ENCODE peak calls at places on chromosomes 12 and 14, in nine cellular contexts. M is RWPE2; B is cardiac muscle cell; F is AG04450; P is tibial nerve; T is ovary; H is adrenal gland; G is tibial artery; W is CD8-positive, alpha-beta memory T cell. D is an unnamed sample.

GRCh38 chr12:45077259-45077658 is 26.4 kb upstream of the DBX2 start:
- DNase-seq in M (no peak), B (no peak), F (no peak), P (no peak), T (no peak), H (no peak), G (no peak), W (no peak), D (no peak)

GRCh38 chr14:26281280-26281998 is 316.4 kb downstream of the NOVA1 start:
- DNase-seq in M (no peak), B (peak; percentile 43), F (peak; percentile 37), P (no peak), T (no peak), H (peak; percentile 24), G (no peak), W (no peak), D (no peak)

GRCh38 chr12:108773798-108774788 is 42.8 kb upstream of the CORO1C start:
- DNase-seq in M (no peak), B (no peak), F (peak; percentile 26), P (peak; percentile 73), T (peak; percentile 86), H (peak; percentile 63), G (peak; percentile 97), W (no peak), D (peak; percentile 48)

GRCh38 chr14:86038401-86038985 is 508.5 kb downstream of the FLRT2 start:
- DNase-seq in M (no peak), B (peak; percentile 69), F (peak; percentile 29), P (no peak), T (no peak), H (peak; percentile 27), G (no peak), W (no peak), D (no peak)

GRCh38 chr12:96104566-96104965 is 69.2 kb upstream of the LTA4H start:
- DNase-seq in M (no peak), B (no peak), F (no peak), P (no peak), T (no peak), H (no peak), G (no peak), W (no peak), D (no peak)

GRCh38 chr14:20560961-20561360 is at the start of gene RNASE9:
- DNase-seq in M (no peak), B (no peak), F (no peak), P (no peak), T (no peak), H (no peak), G (no peak), W (no peak), D (no peak)

GRCh38 chr12:115763982-115764621 is 513.4 kb downstream of the MED13L start:
- DNase-seq in M (peak; percentile 74), B (no peak), F (no peak), P (no peak), T (no peak), H (no peak), G (no peak), W (no peak), D (no peak)

GRCh38 chr12:93127582-93128331 is 198.7 kb upstream of the EEA1 start:
- DNase-seq in M (no peak), B (peak; percentile 87), F (peak; percentile 88), P (no peak), T (peak; percentile 84), H (peak; percentile 43), G (peak; percentile 92), W (no peak), D (peak; percentile 46)

GRCh38 chr12:31887109-31887811 is 72.0 kb upstream of the RESF1 start:
- DNase-seq in M (no peak), B (no peak), F (no peak), P (no peak), T (no peak), H (no peak), G (no peak), W (no peak), D (no peak)

GRCh38 chr12:67425394-67425793 is 156.2 kb downstream of the CAND1 start:
- DNase-seq in M (no peak), B (no peak), F (no peak), P (no peak), T (no peak), H (peak; percentile 58), G (no peak), W (no peak), D (no peak)

GRCh38 chr12:11798856-11799530 is 149.5 kb downstream of the ETV6 start:
- DNase-seq in M (no peak), B (no peak), F (peak; percentile 63), P (no peak), T (no peak), H (no peak), G (no peak), W (no peak), D (no peak)

GRCh38 chr12:118650586-118650960 is 274.2 kb downstream of the SUDS3 start:
- DNase-seq in M (no peak), B (no peak), F (no peak), P (no peak), T (no peak), H (no peak), G (no peak), W (no peak), D (no peak)

GRCh38 chr14:64507376-64508156 is 3.0 kb downstream of the ZBTB1 start:
- DNase-seq in M (no peak), B (no peak), F (no peak), P (no peak), T (no peak), H (no peak), G (no peak), W (no peak), D (no peak)

GRCh38 chr12:12562016-12562483 is 613 bp downstream of the DUSP16 start:
- DNase-seq in M (no peak), B (peak; percentile 60), F (no peak), P (no peak), T (peak; percentile 39), H (peak; percentile 33), G (peak; percentile 68), W (peak; percentile 34), D (peak; percentile 67)

GRCh38 chr14:39956372-39956771 is 524.1 kb upstream of the FBXO33 start:
- DNase-seq in M (no peak), B (no peak), F (no peak), P (no peak), T (no peak), H (no peak), G (no peak), W (no peak), D (no peak)

GRCh38 chr14:75141967-75142366 is 15.1 kb upstream of the NEK9 start:
- DNase-seq in M (no peak), B (peak; percentile 42), F (no peak), P (no peak), T (no peak), H (no peak), G (no peak), W (no peak), D (no peak)

GRCh38 chr12:27626239-27626638 is 70.0 kb upstream of the REP15 start:
- DNase-seq in M (no peak), B (no peak), F (no peak), P (no peak), T (no peak), H (no peak), G (no peak), W (no peak), D (no peak)

DNA sequence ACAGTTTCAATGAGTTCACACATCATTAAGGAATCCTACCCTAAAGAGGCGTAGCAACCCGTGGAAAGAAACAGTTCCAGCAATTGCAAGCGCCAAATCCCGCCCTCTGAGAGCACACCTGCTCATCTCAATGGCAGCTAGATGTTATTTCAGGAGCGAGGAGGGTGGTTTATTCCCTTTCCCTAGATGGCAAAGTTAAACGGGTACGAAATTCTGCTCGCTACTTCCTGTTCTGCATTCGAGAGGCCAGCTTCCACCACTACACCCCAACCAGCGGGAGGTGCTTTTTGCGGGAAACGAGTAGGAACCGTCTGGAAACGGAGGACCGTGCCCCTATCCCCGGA is 561 bp downstream of the VPS29 start:
- DNase-seq in M (peak; percentile 37), B (peak; percentile 46), F (no peak), P (no peak), T (no peak), H (no peak), G (peak; percentile 72), W (no peak), D (peak; percentile 65)
- H3K27ac ChIP-seq in M (peak overlapping the region; percentile 84), B (peak overlapping the region; percentile 90), F (peak overlapping the region; percentile 77), P (peak overlapping the region; percentile 95), T (peak overlapping the region; percentile 16), H (peak overlapping the region; percentile 93), G (peak overlapping the region; percentile 95), W (peak overlapping the region; percentile 86), D (peak overlapping the region; percentile 92)

DNA sequence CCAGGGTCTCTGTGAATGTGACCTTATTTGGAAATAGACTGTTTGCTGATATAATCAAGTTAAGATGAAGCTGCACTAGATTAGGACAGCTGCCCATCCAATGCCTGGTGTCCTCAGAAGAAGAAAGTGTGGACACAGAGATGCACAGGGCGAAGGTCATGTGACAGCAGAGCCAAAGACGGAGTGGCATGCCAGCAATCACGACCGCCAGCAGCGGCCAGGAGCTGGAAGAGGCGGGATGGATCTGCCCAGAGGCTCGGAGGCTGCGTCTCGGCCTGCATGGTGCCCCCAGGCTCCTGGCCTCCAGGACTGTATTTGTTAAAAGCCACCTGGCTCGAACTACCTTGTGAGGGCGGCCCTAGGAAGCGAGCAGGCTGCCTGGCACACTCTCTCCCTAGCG is 76.5 kb downstream of the RFLNA start:
- DNase-seq in M (no peak), B (no peak), F (no peak), P (no peak), T (no peak), H (no peak), G (no peak), W (no peak), D (no peak)
- H3K27ac ChIP-seq in M (peak overlapping the region; percentile 73), B (no peak overlapping the region), F (no peak overlapping the region), P (peak overlapping the region; percentile 85), T (peak overlapping the region; percentile 58), H (peak overlapping the region; percentile 93), G (peak overlapping the region; percentile 85), W (no peak overlapping the region), D (no peak overlapping the region)

DNA sequence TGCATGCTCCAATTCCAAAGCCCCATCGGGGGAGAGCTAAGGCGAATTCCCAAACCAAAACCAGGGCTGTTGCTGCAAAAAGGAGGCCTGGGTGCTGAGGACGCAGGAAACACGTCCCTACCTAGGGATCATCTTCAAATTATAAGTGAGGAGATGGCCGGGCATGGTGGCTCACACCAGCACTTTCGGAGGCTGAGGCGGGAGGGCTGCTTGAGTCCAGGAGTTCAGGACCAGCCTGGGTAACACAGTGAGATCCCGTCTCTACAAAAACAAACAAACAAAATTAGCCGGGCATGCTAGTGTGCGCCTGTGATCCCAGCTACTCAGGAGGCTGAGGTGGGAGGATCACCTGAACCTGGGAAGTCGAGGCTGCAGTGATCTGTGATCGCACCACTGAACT is 143.2 kb downstream of the CALM1 start:
- DNase-seq in M (no peak), B (no peak), F (no peak), P (no peak), T (no peak), H (no peak), G (no peak), W (no peak), D (no peak)
- H3K27ac ChIP-seq in M (no peak overlapping the region), B (no peak overlapping the region), F (no peak overlapping the region), P (no peak overlapping the region), T (no peak overlapping the region), H (no peak overlapping the region), G (no peak overlapping the region), W (no peak overlapping the region), D (no peak overlapping the region)

GRCh38 chr12:105888696-105889095 is 250.1 kb downstream of the NUAK1 start:
- DNase-seq in M (no peak), B (no peak), F (no peak), P (no peak), T (no peak), H (no peak), G (no peak), W (no peak), D (no peak)
- H3K27ac ChIP-seq in M (no peak overlapping the region), B (no peak overlapping the region), F (no peak overlapping the region), P (no peak overlapping the region), T (no peak overlapping the region), H (no peak overlapping the region), G (no peak overlapping the region), W (no peak overlapping the region), D (no peak overlapping the region)